ENCODE peak calls at places on chromosomes 12 and 14, in seven cellular contexts. K, P, A, C, X, D and T are unnamed samples.

GRCh38 chr14:104950021-104950420 is 25.3 kb downstream of the PLD4 start:
- DNase-seq in D (no peak), K (no peak), A (no peak), C (no peak), P (no peak), X (no peak), T (no peak)

GRCh38 chr14:88552859-88553258 is 1.9 kb downstream of the PTPN21 start:
- DNase-seq in A (no peak), X (no peak), D (no peak), C (no peak), K (no peak), P (no peak), T (no peak)

GRCh38 chr12:112777387-112778025 is 14.0 kb upstream of the RPH3A start:
- DNase-seq in A (no peak), C (no peak), K (no peak), X (no peak), P (peak), D (no peak), T (no peak)

GRCh38 chr14:74488788-74489397 is 4.2 kb downstream of the NPC2 start:
- DNase-seq in C (no peak), X (no peak), A (peak), P (no peak), D (peak), K (no peak), T (no peak)

GRCh38 chr12:79329933-79330332 is 360.8 kb downstream of the PAWR start:
- DNase-seq in A (peak), K (no peak), P (no peak), C (no peak), X (no peak), D (no peak), T (no peak)

GRCh38 chr12:76014007-76014406 is 17.6 kb downstream of the PHLDA1 start:
- DNase-seq in A (no peak), P (no peak), C (no peak), D (no peak), K (no peak), X (no peak), T (no peak)

GRCh38 chr14:106694638-106695393 is 1168.4 kb downstream of the TMEM121 start:
- DNase-seq in X (no peak), K (no peak), A (no peak), D (peak), P (peak), C (no peak), T (no peak)

GRCh38 chr14:68047910-68048309 is 228.3 kb downstream of the RAD51B start:
- DNase-seq in P (no peak), C (no peak), K (no peak), A (no peak), D (no peak), X (no peak), T (no peak)

GRCh38 chr14:103191856-103192835 is 68.9 kb downstream of the TNFAIP2 start:
- DNase-seq in D (no peak), X (no peak), P (no peak), A (no peak), K (no peak), C (no peak), T (no peak)

GRCh38 chr14:51533160-51533559 is 118.5 kb upstream of the FRMD6 start:
- DNase-seq in K (no peak), D (no peak), C (no peak), P (no peak), A (peak), X (no peak), T (no peak)

GRCh38 chr12:100672075-100672592 is 98.7 kb downstream of the GAS2L3 start:
- DNase-seq in X (no peak), P (peak), A (peak), D (peak), C (peak), K (no peak), T (no peak)

GRCh38 chr14:22147716-22148115 is 441.3 kb downstream of the DAD1 start:
- DNase-seq in X (no peak), K (no peak), D (no peak), C (no peak), P (peak), A (no peak), T (no peak)

GRCh38 chr12:107736914-107737313 is 24.0 kb downstream of the PRDM4 start:
- DNase-seq in P (no peak), A (no peak), K (no peak), X (peak), D (peak), C (no peak), T (no peak)

GRCh38 chr12:107730942-107731341 is 30.0 kb downstream of the PRDM4 start:
- DNase-seq in P (no peak), D (no peak), K (no peak), C (no peak), A (no peak), X (no peak), T (no peak)

GRCh38 chr12:107731376-107731775 is 29.6 kb downstream of the PRDM4 start:
- DNase-seq in C (no peak), X (no peak), K (no peak), A (peak), P (peak), D (no peak), T (no peak)

GRCh38 chr12:107734139-107734538 is 26.8 kb downstream of the PRDM4 start:
- DNase-seq in K (no peak), X (no peak), D (no peak), P (no peak), A (no peak), C (no peak), T (no peak)

GRCh38 chr12:107732365-107732764 is 28.6 kb downstream of the PRDM4 start:
- DNase-seq in K (no peak), P (peak), A (peak), C (no peak), D (no peak), X (no peak), T (no peak)
- TF ChIP-seq POLR2AphosphoS5 in K (no peak), P (no peak), A (no peak), C (no peak), D (no peak), X (no peak), T (no peak)

GRCh38 chr12:46554461-46554860 is 181.9 kb upstream of the SLC38A2 start:
- DNase-seq in C (no peak), X (no peak), K (no peak), D (no peak), A (no peak), P (no peak), T (no peak)

GRCh38 chr12:46556820-46557524 is 184.4 kb upstream of the SLC38A2 start:
- DNase-seq in D (no peak), K (no peak), C (peak), X (no peak), P (no peak), A (peak), T (no peak)

GRCh38 chr12:46556105-46556559 is 183.6 kb upstream of the SLC38A2 start:
- DNase-seq in P (no peak), D (no peak), C (peak), A (peak), X (no peak), K (no peak), T (no peak)

GRCh38 chr12:46553911-46554310 is 181.3 kb upstream of the SLC38A2 start:
- DNase-seq in A (no peak), X (no peak), D (no peak), P (no peak), K (no peak), C (no peak), T (no peak)

DNA sequence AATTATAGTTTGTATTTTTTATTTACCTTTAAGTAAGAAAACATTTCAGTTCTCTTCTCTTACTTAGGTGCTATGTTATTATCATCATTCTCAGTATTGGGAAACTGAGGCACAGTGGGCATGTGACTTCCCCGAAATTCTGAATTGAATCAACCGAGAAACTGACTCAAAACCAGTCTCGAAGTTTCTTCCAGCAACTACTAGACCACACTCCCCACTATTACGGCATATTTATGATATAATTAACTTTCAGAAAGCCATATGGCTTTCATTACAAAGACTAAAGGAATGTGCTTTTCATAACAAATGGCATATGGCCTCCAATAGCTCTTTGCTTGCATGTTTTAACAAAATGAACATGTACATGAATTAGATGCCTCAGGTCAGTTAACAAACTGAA is 182.8 kb upstream of the SLC38A2 start:
- DNase-seq in X (no peak), A (no peak), C (no peak), K (no peak), D (no peak), P (no peak), T (no peak)
- TF ChIP-seq POLR2AphosphoS5 in X (no peak), A (no peak), C (no peak), K (no peak), D (no peak), P (no peak), T (no peak)

GRCh38 chr12:12442548-12443071 is 85.7 kb downstream of the BORCS5 start:
- DNase-seq in C (no peak), D (no peak), P (no peak), A (peak), K (no peak), X (no peak), T (no peak)

GRCh38 chr12:12439636-12440035 is 82.8 kb downstream of the BORCS5 start:
- DNase-seq in A (peak), D (peak), K (no peak), C (peak), P (no peak), X (no peak), T (no peak)

GRCh38 chr12:12441051-12441807 is 84.4 kb downstream of the BORCS5 start:
- DNase-seq in K (no peak), C (no peak), A (no peak), D (no peak), P (no peak), X (no peak), T (no peak)

GRCh38 chr12:12443482-12443881 is 86.6 kb downstream of the BORCS5 start:
- DNase-seq in P (no peak), D (no peak), A (peak), X (no peak), K (peak), C (no peak), T (peak)

GRCh38 chr12:12441891-12442461 is 85.1 kb downstream of the BORCS5 start:
- DNase-seq in K (no peak), X (no peak), A (no peak), C (no peak), P (no peak), D (no peak), T (no peak)
- TF ChIP-seq POLR2AphosphoS5 in K (no peak), X (no peak), A (no peak), C (no peak), P (no peak), D (no peak), T (no peak)

DNA sequence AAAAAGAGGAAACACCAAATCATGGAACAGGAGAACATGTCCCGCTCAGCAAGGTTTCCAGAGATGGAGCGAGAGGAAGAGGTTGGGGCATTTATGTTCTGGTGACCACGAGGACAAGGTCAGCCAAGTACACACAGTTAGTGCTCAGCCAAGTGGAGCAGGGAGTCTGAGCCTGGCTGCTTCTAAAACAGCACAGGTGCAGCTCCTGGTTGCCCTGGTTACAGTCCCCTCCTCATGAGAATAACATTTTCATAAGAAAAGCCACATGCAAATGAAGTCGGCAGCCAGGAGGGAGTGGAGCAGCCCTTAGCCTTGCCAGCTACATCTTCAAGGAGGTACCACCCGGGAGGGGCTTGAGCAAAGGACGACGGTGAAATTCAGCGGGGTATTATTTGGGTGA is 81.8 kb downstream of the NOS1 start:
- DNase-seq in X (no peak), A (no peak), K (no peak), C (no peak), P (peak), D (no peak), T (no peak)
- TF ChIP-seq POLR2AphosphoS5 in X (no peak), A (no peak), K (no peak), C (no peak), P (no peak), D (no peak), T (no peak)

GRCh38 chr12:97465012-97465345 is 2.4 kb downstream of the RMST start:
- DNase-seq in A (no peak), C (no peak), X (no peak), K (no peak), P (peak), D (no peak), T (no peak)
- TF ChIP-seq POLR2AphosphoS5 in A (no peak), C (no peak), X (no peak), K (no peak), P (peak), D (no peak), T (no peak)

DNA sequence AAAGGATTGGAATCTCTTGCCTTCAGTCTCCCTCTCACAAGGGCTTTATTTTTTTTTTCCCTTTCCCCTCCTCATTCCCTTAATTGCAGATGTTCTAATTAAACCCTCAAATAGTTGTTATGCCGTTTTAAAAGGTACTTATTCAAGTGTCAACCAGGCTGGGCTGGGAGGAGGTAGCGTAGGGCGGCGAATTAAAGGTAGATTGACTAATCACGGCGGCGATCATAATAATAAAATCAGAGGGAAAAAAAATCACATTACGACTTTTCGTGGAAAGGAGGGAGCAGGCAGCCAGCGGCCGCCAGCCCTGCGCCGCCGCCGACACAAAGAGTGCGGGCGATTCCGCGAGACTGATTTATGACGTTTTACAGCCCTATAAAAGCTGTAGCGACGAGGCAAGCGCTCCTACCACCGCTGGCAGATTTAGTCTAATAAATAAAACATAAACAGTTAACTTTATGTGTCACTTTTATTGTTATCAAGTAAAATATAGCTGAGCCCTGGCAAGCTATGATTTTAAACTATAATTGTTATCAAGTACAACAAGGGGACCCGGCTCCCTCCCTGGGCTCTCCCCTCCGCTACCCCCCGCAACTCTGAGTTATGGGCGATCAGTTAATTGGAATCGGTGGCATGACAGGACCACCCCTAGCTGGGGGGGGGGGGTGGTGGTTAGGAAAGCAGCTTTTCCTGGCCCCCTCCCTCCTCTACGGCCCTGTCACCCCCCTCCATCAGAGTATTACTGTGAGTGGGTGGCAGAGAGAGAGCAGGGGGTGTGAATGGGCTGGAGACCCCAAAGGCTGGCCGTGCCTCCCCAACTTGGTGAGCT is 1.5 kb upstream of the HOXC4 start:
- DNase-seq in P (no peak), C (no peak), K (peak), X (no peak), A (no peak), D (no peak), T (no peak)
- TF ChIP-seq POLR2AphosphoS5 in P (no peak), C (peak), K (peak), X (no peak), A (no peak), D (no peak), T (no peak)

DNA sequence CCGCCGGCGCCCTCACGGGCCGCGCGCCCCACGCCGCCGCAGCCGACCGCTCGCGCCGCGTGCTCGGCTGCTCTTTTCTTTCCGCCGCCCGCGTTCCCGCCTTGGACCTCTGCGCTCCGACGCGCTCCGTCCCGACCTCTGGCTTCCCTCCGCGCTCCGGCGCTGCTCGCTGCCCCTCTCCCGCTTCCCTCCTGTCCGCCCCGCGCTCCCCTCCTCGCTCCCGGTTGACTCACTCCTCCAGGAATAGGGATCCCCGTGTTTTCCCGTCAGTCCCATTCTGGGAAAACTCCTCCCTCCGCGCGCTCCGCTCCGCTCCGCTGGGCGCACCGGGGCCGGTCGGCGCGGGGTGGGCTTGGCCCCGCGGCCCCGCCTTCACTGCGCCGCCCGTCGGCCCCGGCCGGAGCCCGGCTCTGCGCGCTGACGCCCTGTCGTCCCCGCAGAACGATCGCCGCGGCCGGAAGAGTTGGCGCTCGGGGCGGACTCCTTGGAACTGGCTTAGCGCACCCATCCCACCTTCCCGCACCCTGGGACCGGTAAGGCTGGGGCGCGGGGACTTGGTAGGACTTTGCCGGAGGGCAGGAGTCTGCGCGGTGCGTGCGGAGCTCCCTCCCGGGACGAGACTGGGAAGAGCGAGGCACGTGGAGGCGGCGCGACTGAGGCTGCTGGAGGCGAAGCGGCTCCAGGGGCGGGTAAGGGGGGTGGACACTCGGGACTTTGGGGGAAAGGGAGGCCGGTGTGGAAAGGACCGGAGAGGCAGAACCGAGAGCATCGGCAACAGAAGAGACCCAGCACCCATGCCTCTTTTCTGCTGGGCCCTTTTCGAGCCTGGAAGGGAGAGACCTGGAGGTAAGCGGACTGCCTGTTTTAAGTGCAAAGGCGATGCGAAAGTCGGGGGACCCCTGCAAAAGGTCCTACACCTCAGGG is 573 bp downstream of the TEAD4 start:
- DNase-seq in D (no peak), A (peak), P (peak), C (no peak), K (peak), X (no peak), T (no peak)
- TF ChIP-seq POLR2AphosphoS5 in D (no peak), A (no peak), P (no peak), C (no peak), K (no peak), X (no peak), T (no peak)

DNA sequence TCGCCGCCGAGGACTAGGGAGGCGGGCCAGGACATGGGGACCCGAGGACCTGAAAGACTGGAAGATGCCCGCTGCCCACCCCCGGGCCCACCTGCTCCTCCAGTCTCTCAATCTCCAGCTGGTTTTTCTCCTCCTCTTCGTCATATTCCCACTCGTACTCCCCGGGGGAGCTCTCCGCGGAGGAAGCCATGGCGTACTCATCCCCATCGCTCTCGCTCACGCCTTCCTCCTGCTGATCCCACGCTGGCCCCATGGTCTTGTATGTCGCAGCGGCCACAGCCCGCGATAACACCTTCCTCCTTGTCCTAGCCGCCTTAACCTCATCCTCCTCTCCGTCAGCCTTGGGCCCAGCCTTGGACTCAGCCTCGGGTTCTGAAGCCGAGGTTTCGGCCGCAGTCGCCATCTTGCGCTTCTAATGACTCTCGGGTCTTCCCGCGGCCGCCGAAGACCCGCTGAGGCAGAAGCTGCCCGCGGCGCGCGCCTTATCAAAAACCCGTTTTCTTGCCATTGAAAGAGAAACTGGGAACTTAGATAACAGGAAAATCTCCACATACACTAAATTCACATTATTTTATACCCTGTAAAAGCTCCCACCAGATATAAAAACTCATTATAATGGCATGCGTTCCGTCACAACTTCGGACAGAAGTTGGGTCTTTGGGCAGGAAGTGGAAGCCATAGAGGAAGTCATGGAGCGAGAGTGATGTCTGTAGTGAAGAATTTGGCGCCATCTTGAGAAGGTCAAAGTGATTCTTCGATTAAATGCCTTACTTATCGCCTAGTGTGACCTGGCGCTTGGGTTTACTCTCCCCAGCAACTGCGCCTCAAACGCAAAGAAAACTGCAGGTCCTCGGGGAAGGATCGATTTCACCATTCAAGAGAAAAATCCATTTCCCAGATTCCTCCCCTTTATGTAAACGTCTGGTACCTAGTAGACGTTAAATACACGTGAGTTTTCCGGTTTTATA is at the start of gene SART3:
- DNase-seq in A (peak), K (peak), C (peak), P (peak), X (peak), D (peak), T (peak)
- TF ChIP-seq POLR2AphosphoS5 in A (peak), K (peak), C (peak), P (peak), X (peak), D (peak), T (peak)

DNA sequence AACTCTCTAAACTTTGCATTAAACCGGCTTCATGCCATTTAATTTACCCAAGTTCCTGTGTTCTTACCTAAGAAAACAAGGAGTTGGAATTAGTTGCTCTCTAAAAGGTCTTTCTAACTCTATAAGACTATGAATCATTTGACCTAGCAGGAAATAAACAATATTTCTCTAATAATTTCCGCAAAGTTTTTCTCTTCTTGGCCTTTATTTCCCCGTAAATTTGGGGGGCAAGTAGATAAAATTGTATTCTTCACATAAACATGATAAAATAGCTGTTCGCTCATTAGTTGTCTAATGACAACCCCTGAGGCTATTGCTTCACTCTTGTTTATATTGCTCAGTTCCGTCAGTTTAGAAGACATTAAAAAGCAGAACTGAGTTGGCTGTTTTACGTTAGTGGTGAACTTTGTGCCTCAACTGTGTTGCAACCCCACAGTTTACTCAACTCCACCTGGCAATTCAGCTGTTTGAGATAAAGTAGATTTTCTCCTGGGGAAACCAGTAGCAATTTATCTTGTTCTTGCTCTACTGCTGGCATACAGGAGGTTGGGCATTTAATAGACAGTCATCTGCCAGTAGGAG is 74.7 kb downstream of the BTG1 start:
- DNase-seq in A (no peak), X (no peak), C (no peak), P (no peak), K (no peak), D (peak), T (no peak)
- TF ChIP-seq POLR2AphosphoS5 in A (no peak), X (no peak), C (no peak), P (no peak), K (no peak), D (peak), T (no peak)